ENCODE peak calls at places on chromosomes 6 and 20, in six cellular contexts. P, N, I, L, Z and F are unnamed samples.

GRCh38 chr6:130240232-130240631 is 17.5 kb upstream of the SAMD3 start:
- DNase-seq in P (no peak), N (peak), I (no peak), L (no peak), Z (no peak), F (no peak)

GRCh38 chr20:42150230-42150629 is 532.1 kb upstream of the CHD6 start:
- DNase-seq in P (no peak), N (no peak), I (no peak), L (no peak), Z (no peak), F (no peak)

GRCh38 chr6:8177721-8178120 is 75.4 kb upstream of the EEF1E1 start:
- DNase-seq in P (no peak), N (no peak), I (no peak), L (no peak), Z (no peak), F (no peak)

GRCh38 chr20:36384022-36384619 is 78.0 kb downstream of the DLGAP4 start:
- DNase-seq in P (no peak), N (peak), I (no peak), L (no peak), Z (no peak), F (no peak)

GRCh38 chr6:17729223-17730077 is 22.7 kb upstream of the NUP153 start:
- DNase-seq in P (no peak), N (no peak), I (no peak), L (no peak), Z (no peak), F (no peak)

GRCh38 chr20:35636095-35636494 is 20.5 kb downstream of the SPAG4 start:
- DNase-seq in P (no peak), N (no peak), I (no peak), L (no peak), Z (no peak), F (no peak)

GRCh38 chr6:81465859-81466258 is 286.6 kb downstream of the TENT5A start:
- DNase-seq in P (no peak), N (peak), I (no peak), L (no peak), Z (peak), F (no peak)

GRCh38 chr6:41673704-41674000 is 35.4 kb downstream of the MDFI start:
- DNase-seq in P (no peak), N (no peak), I (no peak), L (no peak), Z (no peak), F (no peak)

GRCh38 chr6:159853735-159854134 is 37.1 kb upstream of the MAS1 start:
- DNase-seq in P (no peak), N (no peak), I (no peak), L (no peak), Z (no peak), F (no peak)

GRCh38 chr6:44733868-44734267 is 346.4 kb downstream of the CDC5L start:
- DNase-seq in P (peak), N (peak), I (no peak), L (no peak), Z (no peak), F (peak)

DNA sequence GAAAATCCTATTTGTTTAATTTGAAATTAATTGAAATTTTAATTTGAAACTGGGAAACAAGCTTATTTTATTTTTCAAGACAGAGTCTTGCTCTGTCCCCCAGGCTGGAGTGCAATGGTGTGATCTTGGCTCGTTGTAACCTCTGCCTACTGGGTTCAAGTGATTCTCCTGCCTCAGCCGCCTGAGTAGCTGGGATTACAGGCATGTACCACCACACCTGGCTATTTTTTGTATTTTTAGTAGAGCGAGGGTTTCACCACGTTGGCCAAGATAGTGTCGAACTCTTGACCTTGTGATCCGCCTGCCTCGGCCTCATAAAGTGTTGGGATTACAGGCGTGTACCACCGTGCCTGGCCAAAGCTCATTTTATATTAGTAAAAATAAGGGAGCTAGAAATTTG is 4.2 kb downstream of the SRSF3 start:
- DNase-seq in P (no peak), N (no peak), I (no peak), L (peak), Z (no peak), F (peak)
- H3K27ac ChIP-seq in P (peak), N (peak), I (no peak), L (no peak), Z (no peak), F (no peak)

DNA sequence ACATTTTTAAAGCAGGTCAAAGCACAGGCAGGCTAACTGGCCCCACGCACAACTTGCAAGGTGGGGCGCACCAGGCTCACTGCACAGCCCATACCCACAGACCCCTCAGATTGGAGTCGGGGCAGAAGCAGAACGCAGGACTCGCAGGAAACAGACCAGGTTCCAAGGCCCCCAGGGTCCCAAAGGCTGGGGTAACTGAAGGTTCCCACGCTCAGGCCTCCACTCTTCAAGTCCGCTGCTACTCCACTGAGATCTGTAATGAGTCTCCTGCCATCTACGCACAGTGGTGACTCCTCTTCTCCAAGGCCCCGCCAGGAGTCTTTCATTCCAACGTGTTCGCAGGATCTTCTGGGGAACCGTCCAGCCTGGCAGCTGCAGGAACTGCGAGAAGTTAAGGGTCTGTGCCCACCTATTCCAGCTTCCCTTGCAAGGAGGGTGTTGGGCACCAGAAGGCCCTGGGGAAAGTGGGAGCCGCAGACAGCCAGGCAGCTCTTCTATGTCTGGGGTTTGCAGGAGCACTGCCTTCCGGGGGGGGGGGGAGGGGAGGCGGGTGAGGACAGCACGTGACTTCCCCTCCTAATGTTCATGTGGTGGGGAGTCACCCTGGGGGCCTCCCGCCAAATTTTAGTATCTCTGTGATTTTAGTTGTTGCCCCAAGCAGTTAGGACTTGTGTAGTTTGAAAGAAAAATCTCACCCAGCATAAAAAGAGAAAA is 2.0 kb upstream of the TAF4 start:
- DNase-seq in P (no peak), N (no peak), I (no peak), L (no peak), Z (no peak), F (no peak)
- H3K4me3 ChIP-seq in P (peak), N (no peak), I (no peak), L (no peak), Z (no peak), F (peak)

GRCh38 chr20:60636417-60636816 is 615.6 kb upstream of the CDH4 start:
- DNase-seq in P (no peak), N (no peak), I (no peak), L (no peak), Z (no peak), F (no peak)
- TF ChIP-seq CTCF in P (no peak), N (no peak), I (no peak), L (no peak), Z (no peak), F (no peak)

GRCh38 chr20:33552519-33552918 is 62.6 kb downstream of the CBFA2T2 start:
- DNase-seq in P (no peak), N (no peak), I (no peak), L (no peak), Z (no peak), F (no peak)

GRCh38 chr20:33554914-33555420 is 65.1 kb downstream of the CBFA2T2 start:
- DNase-seq in P (no peak), N (peak), I (no peak), L (no peak), Z (no peak), F (no peak)

GRCh38 chr20:33556237-33556636 is 66.3 kb downstream of the CBFA2T2 start:
- DNase-seq in P (no peak), N (no peak), I (no peak), L (no peak), Z (no peak), F (no peak)

GRCh38 chr20:33558348-33559144 is 68.7 kb downstream of the CBFA2T2 start:
- DNase-seq in P (no peak), N (no peak), I (no peak), L (no peak), Z (no peak), F (no peak)

GRCh38 chr20:33555755-33556154 is 65.9 kb downstream of the CBFA2T2 start:
- DNase-seq in P (no peak), N (no peak), I (no peak), L (no peak), Z (no peak), F (no peak)
- H3K27ac ChIP-seq in P (no peak), N (peak), I (no peak), L (no peak), Z (no peak), F (no peak)

GRCh38 chr6:36492092-36492491 is 49.3 kb downstream of the KCTD20 start:
- DNase-seq in P (no peak), N (no peak), I (no peak), L (no peak), Z (no peak), F (no peak)

GRCh38 chr6:36493859-36494258 is 51.1 kb downstream of the KCTD20 start:
- DNase-seq in P (no peak), N (peak), I (no peak), L (no peak), Z (no peak), F (no peak)

GRCh38 chr6:36491378-36491965 is 48.7 kb downstream of the KCTD20 start:
- DNase-seq in P (no peak), N (no peak), I (no peak), L (no peak), Z (no peak), F (no peak)

GRCh38 chr6:36495086-36495485 is 52.2 kb downstream of the STK38 start:
- DNase-seq in P (no peak), N (no peak), I (no peak), L (no peak), Z (no peak), F (no peak)

GRCh38 chr6:36492621-36493020 is 49.8 kb downstream of the KCTD20 start:
- DNase-seq in P (no peak), N (peak), I (no peak), L (no peak), Z (no peak), F (no peak)
- H3K4me3 ChIP-seq in P (no peak), N (no peak), I (no peak), L (no peak), Z (no peak), F (no peak)

DNA sequence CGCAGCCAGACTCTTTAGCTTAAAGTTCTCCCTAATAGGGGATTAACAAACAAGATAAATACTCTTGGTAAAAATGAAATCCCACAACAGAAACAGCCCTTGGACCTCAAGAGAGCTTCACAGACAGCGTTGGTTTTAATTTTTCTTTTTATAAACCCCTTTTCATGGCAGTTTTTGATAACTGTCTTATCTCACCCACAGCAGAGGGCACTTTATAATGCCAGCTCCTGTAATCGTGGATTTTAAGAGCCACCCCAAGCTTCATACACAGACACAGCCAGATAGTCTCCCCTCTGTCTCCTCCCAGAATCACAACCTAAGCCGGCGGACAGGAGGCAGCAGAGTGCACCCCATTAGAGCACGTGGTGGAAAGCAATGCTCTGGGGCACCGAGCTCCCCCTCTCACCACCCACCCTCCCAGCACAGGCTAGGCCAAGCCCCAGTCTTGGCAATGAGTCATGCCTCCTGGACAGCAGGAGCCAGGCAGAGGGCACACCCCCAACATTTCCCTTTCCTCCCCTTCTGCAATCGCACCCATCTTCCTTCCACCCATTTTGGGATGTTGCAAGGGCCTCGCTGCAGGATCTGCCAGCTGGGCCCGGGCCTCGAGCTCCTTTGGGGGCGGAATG is 2.5 kb downstream of the JAG1 start:
- DNase-seq in P (peak), N (peak), I (peak), L (peak), Z (peak), F (peak)
- TF ChIP-seq CTCF in P (peak), N (peak), I (no peak), L (peak), Z (peak), F (peak)

GRCh38 chr20:19593762-19594161 is 164.3 kb upstream of the RIN2 start:
- DNase-seq in P (no peak), N (no peak), I (no peak), L (no peak), Z (no peak), F (no peak)

GRCh38 chr20:19589731-19590362 is 168.2 kb upstream of the RIN2 start:
- DNase-seq in P (no peak), N (no peak), I (no peak), L (no peak), Z (no peak), F (no peak)

GRCh38 chr20:19583532-19584175 is 174.4 kb upstream of the RIN2 start:
- DNase-seq in P (peak), N (peak), I (no peak), L (peak), Z (peak), F (peak)

GRCh38 chr20:19590382-19590781 is 167.7 kb upstream of the RIN2 start:
- DNase-seq in P (no peak), N (no peak), I (no peak), L (no peak), Z (no peak), F (no peak)

GRCh38 chr20:19588731-19589130 is 169.3 kb upstream of the RIN2 start:
- DNase-seq in P (peak), N (no peak), I (no peak), L (no peak), Z (no peak), F (peak)
- H3K27ac ChIP-seq in P (no peak), N (no peak), I (no peak), L (no peak), Z (no peak), F (peak)